ENCODE peak calls at places on chromosomes 12 and 14, in six cellular contexts. V is K562, E is GM12878, B is GM12891, J is SK-N-SH, S is HepG2. T is an unnamed sample.

GRCh38 chr14:60515696-60516284 is 6.8 kb downstream of the SIX6 start:
- DNase-seq in V (no peak), E (no peak), B (no peak), J (no peak), S (no peak), T (no peak)

GRCh38 chr14:38248629-38249028 is 7.3 kb downstream of the CLEC14A start:
- DNase-seq in V (no peak), E (no peak), B (no peak), J (no peak), S (peak; percentile 28), T (no peak)

GRCh38 chr14:75978249-75978731 is 3.5 kb downstream of the TGFB3 start:
- DNase-seq in V (no peak), E (no peak), B (no peak), J (peak; percentile 51), S (no peak), T (no peak)

GRCh38 chr14:64932231-64932630 is 10.3 kb downstream of the GPX2 start:
- DNase-seq in V (no peak), E (no peak), B (no peak), J (no peak), S (peak; percentile 81), T (no peak)

GRCh38 chr14:58118097-58118496 is 33.9 kb downstream of the ARMH4 start:
- DNase-seq in V (no peak), E (no peak), B (no peak), J (no peak), S (no peak), T (no peak)

GRCh38 chr14:59583755-59584154 is 7.1 kb upstream of the CCDC175 start:
- DNase-seq in V (no peak), E (no peak), B (no peak), J (no peak), S (no peak), T (no peak)

GRCh38 chr14:100546051-100546443 is 41.2 kb downstream of the BEGAIN start:
- DNase-seq in V (no peak), E (no peak), B (no peak), J (no peak), S (no peak), T (peak; percentile 61)

GRCh38 chr12:8078400-8078799 is 3.7 kb upstream of the NECAP1 start:
- DNase-seq in V (peak; percentile 61), E (no peak), B (no peak), J (peak; percentile 64), S (no peak), T (no peak)

GRCh38 chr14:22502007-22502406 is 87.0 kb downstream of the DAD1 start:
- DNase-seq in V (no peak), E (no peak), B (no peak), J (no peak), S (no peak), T (no peak)

GRCh38 chr12:95237315-95237714 is 19.7 kb downstream of the VEZT start:
- DNase-seq in V (no peak), E (no peak), B (no peak), J (peak; percentile 51), S (no peak), T (no peak)

GRCh38 chr12:122886851-122887816 is 8.8 kb downstream of the VPS37B start:
- DNase-seq in V (peak; percentile 87), E (peak; percentile 84), B (no peak), J (no peak), S (no peak), T (no peak)

GRCh38 chr12:125453751-125454150 is 388.5 kb downstream of the AACS start:
- DNase-seq in V (no peak), E (no peak), B (no peak), J (no peak), S (no peak), T (no peak)

GRCh38 chr14:70005281-70005805 is 126.1 kb downstream of the SMOC1 start:
- DNase-seq in V (no peak), E (no peak), B (no peak), J (no peak), S (peak; percentile 98), T (no peak)

GRCh38 chr14:53295985-53296582 is 143.0 kb upstream of the DDHD1 start:
- DNase-seq in V (peak; percentile 48), E (no peak), B (no peak), J (peak; percentile 8), S (peak; percentile 17), T (no peak)

GRCh38 chr14:49966304-49966809 is 73.5 kb downstream of the ARF6 start:
- DNase-seq in V (no peak), E (no peak), B (no peak), J (no peak), S (peak; percentile 84), T (no peak)

GRCh38 chr12:112676526-112676925 is 115.0 kb upstream of the RPH3A start:
- DNase-seq in V (no peak), E (no peak), B (no peak), J (no peak), S (no peak), T (no peak)

GRCh38 chr12:125861299-125862281 is 796.4 kb downstream of the AACS start:
- DNase-seq in V (peak; percentile 29), E (no peak), B (no peak), J (peak; percentile 8), S (no peak), T (no peak)

GRCh38 chr14:58871972-58872530 is 234.3 kb downstream of the DACT1 start:
- DNase-seq in V (no peak), E (no peak), B (no peak), J (no peak), S (no peak), T (no peak)

GRCh38 chr12:44626883-44627282 is 249.2 kb downstream of the NELL2 start:
- DNase-seq in V (no peak), E (no peak), B (no peak), J (no peak), S (no peak), T (no peak)

GRCh38 chr14:103872492-103873113 is 25.2 kb upstream of the PPP1R13B start:
- DNase-seq in V (no peak), E (no peak), B (no peak), J (no peak), S (no peak), T (no peak)

GRCh38 chr12:103909811-103910210 is 20.4 kb upstream of the HSP90B1 start:
- DNase-seq in V (no peak), E (no peak), B (no peak), J (no peak), S (no peak), T (no peak)

GRCh38 chr14:67607646-67608045 is 7.6 kb upstream of the PIGH start:
- DNase-seq in V (no peak), E (no peak), B (no peak), J (no peak), S (no peak), T (no peak)

GRCh38 chr14:67602071-67602470 is 2.0 kb upstream of the PIGH start:
- DNase-seq in V (no peak), E (no peak), B (no peak), J (no peak), S (no peak), T (no peak)

GRCh38 chr14:67599698-67600561 is at the start of gene PIGH:
- DNase-seq in V (peak; percentile 92), E (peak; percentile 56), B (peak; percentile 90), J (peak; percentile 97), S (peak; percentile 83), T (peak; percentile 92)

DNA sequence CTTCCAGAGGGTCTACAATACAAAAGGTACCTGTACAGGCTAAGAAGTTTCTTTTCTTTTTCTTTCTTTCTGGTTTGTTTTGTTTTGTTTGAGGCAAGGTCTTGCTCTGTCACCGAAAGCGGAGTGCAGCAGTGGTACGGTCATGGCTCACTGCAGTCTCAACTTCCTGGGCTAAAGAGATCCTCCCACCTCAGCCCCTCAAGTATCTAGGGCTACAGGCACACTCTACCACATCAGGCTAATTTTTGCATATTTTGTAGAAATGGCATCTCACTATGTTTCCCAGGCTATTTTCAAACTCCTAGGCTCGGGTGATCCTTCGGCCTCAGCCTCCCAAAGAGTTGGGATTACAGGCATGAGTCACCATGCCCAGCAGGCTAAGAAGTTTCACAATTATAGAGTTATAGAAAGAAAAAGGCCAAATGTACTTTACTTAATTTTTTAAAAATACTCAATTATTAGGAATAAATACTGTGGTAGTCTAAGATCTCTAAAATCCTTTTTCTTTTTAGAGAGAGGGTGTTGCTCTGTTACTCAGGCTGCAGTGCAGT is 3.0 kb upstream of the PIGH start:
- DNase-seq in V (no peak), E (peak; percentile 71), B (no peak), J (no peak), S (no peak), T (no peak)
- TF ChIP-seq TAF1 in V (no peak), E (peak; percentile 46), B (no peak), J (no peak), S (no peak), T (no peak)

GRCh38 chr12:117491711-117492110 is 130.3 kb upstream of the NOS1 start:
- DNase-seq in V (no peak), E (no peak), B (no peak), J (no peak), S (no peak), T (no peak)

GRCh38 chr12:117498880-117499279 is 137.5 kb upstream of the NOS1 start:
- DNase-seq in V (no peak), E (no peak), B (no peak), J (no peak), S (no peak), T (no peak)

GRCh38 chr12:117498256-117498655 is 136.8 kb upstream of the NOS1 start:
- DNase-seq in V (no peak), E (no peak), B (no peak), J (no peak), S (no peak), T (no peak)

GRCh38 chr12:117497407-117497806 is 136.0 kb upstream of the NOS1 start:
- DNase-seq in V (no peak), E (no peak), B (no peak), J (no peak), S (no peak), T (no peak)

DNA sequence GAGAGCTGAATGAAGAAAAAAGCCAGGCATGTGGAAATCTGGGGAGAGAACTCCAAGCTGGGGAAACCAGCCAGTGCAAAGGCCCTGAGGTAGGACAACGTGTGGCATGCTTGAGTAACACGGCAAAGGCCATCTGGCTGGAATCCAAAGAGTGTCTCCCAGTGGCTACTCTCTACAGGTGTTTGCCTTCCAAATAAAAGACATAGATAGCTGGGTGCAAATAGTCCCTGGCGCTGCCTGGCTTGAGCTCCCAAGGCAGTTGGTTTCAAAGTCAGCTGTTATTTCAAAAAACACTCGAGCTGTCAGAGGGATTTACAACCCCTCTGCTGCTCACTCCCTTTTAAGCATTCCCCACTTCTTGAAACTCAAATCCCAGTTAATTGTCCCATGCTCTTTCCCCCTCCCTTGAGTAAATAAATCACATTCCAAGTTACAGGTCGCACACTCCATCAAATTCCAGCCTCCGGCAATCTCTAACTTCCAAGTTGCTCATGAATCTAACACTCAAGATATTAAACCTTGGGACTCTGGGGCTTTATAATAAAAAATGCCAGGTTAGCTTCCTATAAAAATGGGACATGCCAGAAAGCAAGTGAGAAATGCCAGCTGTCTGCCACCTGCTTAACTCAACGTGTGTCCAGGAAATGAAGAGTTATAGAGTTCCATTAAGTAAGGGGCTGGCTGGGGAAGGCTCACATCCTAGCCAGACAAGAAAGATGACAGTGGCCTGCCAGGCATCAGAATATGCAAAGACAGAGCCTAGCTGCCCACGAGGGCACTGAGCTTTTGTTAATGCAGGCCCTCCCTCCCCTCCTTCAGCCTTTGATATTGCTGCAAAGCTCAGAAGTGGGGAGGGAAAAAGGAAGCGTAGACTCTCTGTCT is 133.6 kb upstream of the NOS1 start:
- DNase-seq in V (no peak), E (no peak), B (no peak), J (no peak), S (peak; percentile 10), T (no peak)
- TF ChIP-seq TAF1 in V (no peak), E (no peak), B (no peak), J (no peak), S (no peak), T (no peak)

GRCh38 chr12:48787791-48788521 is 933 bp downstream of the ADCY6 start:
- DNase-seq in V (no peak), E (no peak), B (no peak), J (peak; percentile 46), S (no peak), T (no peak)
- TF ChIP-seq TAF1 in V (no peak), E (no peak), B (no peak), J (no peak), S (no peak), T (no peak)

GRCh38 chr12:47989023-47989417 is 15.3 kb downstream of the COL2A1 start:
- DNase-seq in V (no peak), E (no peak), B (no peak), J (no peak), S (no peak), T (no peak)
- TF ChIP-seq TAF1 in V (no peak), E (no peak), B (no peak), J (no peak), S (no peak), T (no peak)

T was measured in GM12892.